ENCODE peak calls at places on chromosomes 4 and X, in six cellular contexts. P is GM23338, T is AG20443, I is ELR, X is DMS153, U is mucosa of gallbladder. G is an unnamed sample.
A peak's percentile ranks its signal among the peaks of the same experiment; 100 is the strongest.

GRCh38 chr4:173524218-173525117 is 5.6 kb downstream of the HAND2 start:
- DNase-seq in P (peak; percentile 5), T (no peak), I (no peak), X (no peak), U (no peak), G (no peak)

GRCh38 chr4:182139481-182139880 is 103.7 kb upstream of the TENM3 start:
- DNase-seq in P (no peak), T (no peak), I (no peak), X (no peak), U (no peak), G (no peak)

GRCh38 chr4:170247585-170247984 is 157.8 kb upstream of the AADAT start:
- DNase-seq in P (no peak), T (no peak), I (peak; percentile 33), X (no peak), U (no peak), G (no peak)

GRCh38 chrX:101676571-101676970 is 16.9 kb upstream of the ARMCX2 start:
- DNase-seq in P (no peak), T (no peak), I (no peak), X (no peak), U (no peak), G (no peak)

GRCh38 chr4:4865705-4866123 is 6.2 kb downstream of the MSX1 start:
- DNase-seq in P (peak; percentile 43), T (no peak), I (no peak), X (no peak), U (no peak), G (no peak)

GRCh38 chr4:137967480-137968190 is 274.5 kb downstream of the SLC7A11 start:
- DNase-seq in P (no peak), T (no peak), I (peak; percentile 21), X (no peak), U (no peak), G (no peak)

GRCh38 chrX:290476-291166 is 9.4 kb downstream of the PLCXD1 start:
- DNase-seq in P (no peak), T (no peak), I (no peak), X (no peak), U (no peak), G (no peak)

GRCh38 chrX:143854006-143854405 is 29.9 kb upstream of the UBE2NL start:
- DNase-seq in P (no peak), T (peak; percentile 34), I (peak; percentile 73), X (no peak), U (no peak), G (no peak)

GRCh38 chr4:75834095-75834771 is 68.0 kb downstream of the PPEF2 start:
- DNase-seq in P (no peak), T (no peak), I (no peak), X (no peak), U (no peak), G (no peak)

GRCh38 chr4:110106946-110107325 is 91.5 kb downstream of the ELOVL6 start:
- DNase-seq in P (peak; percentile 42), T (no peak), I (peak; percentile 75), X (no peak), U (no peak), G (no peak)

GRCh38 chrX:56564182-56564885 is 907 bp downstream of the UBQLN2 start:
- DNase-seq in P (peak; percentile 3), T (peak; percentile 12), I (peak; percentile 53), X (no peak), U (no peak), G (peak; percentile 11)

GRCh38 chr4:173793937-173794510 is 264.0 kb upstream of the HAND2 start:
- DNase-seq in P (no peak), T (no peak), I (peak; percentile 44), X (no peak), U (no peak), G (no peak)

GRCh38 chrX:153662266-153662665 is 11.3 kb downstream of the PNCK start:
- DNase-seq in P (peak; percentile 81), T (no peak), I (peak; percentile 47), X (peak; percentile 16), U (peak; percentile 39), G (no peak)

GRCh38 chrX:22122510-22122909 is 90.4 kb downstream of the PHEX start:
- DNase-seq in P (no peak), T (peak; percentile 53), I (peak; percentile 27), X (no peak), U (no peak), G (no peak)

GRCh38 chr4:141352775-141353544 is 132.3 kb downstream of the ZNF330 start:
- DNase-seq in P (peak; percentile 33), T (peak; percentile 41), I (peak; percentile 75), X (peak; percentile 4), U (no peak), G (peak; percentile 32)

GRCh38 chr4:44438687-44439086 is 9.9 kb downstream of the KCTD8 start:
- DNase-seq in P (no peak), T (no peak), I (no peak), X (no peak), U (no peak), G (no peak)

GRCh38 chr4:53981066-53981465 is 83.3 kb downstream of the CHIC2 start:
- DNase-seq in P (no peak), T (no peak), I (no peak), X (no peak), U (no peak), G (no peak)

GRCh38 chr4:189858445-189858844 is 82.2 kb upstream of the FRG1 start:
- DNase-seq in P (no peak), T (no peak), I (no peak), X (no peak), U (no peak), G (no peak)

G was measured in GM04504.